ENCODE peak calls at places on chromosomes 16 and 17, in nine cellular contexts. F is endothelial cell of umbilical vein, C is RWPE1, I is Peyer's patch, V is stomach, O is body of pancreas, M is left ventricle myocardium inferior, A is dorsolateral prefrontal cortex, E is PC-3. H is an unnamed sample.

GRCh38 chr16:54067317-54068065 is 219.1 kb downstream of the IRX3 start:
- DNase-seq in O (no peak), E (no peak), M (no peak), V (no peak), F (no peak), I (no peak), C (no peak), A (no peak), H (no peak)

GRCh38 chr17:82647593-82648164 is 565 bp downstream of the WDR45B start:
- DNase-seq in C (peak), M (no peak), A (no peak), I (peak), V (peak), E (peak), F (peak), O (peak), H (peak)

GRCh38 chr17:22441776-22442175 is 749.5 kb downstream of the KCNJ18 start:
- DNase-seq in M (no peak), F (no peak), I (no peak), O (no peak), A (no peak), V (no peak), C (no peak), E (no peak), H (no peak)

GRCh38 chr17:22217135-22217534 is 524.8 kb downstream of the KCNJ18 start:
- DNase-seq in F (no peak), O (no peak), E (no peak), M (no peak), V (no peak), A (no peak), I (no peak), C (no peak), H (no peak)

GRCh38 chr17:1449412-1449967 is 6.5 kb downstream of the CRK start:
- DNase-seq in V (no peak), C (no peak), O (no peak), E (no peak), M (no peak), A (no peak), F (no peak), I (no peak), H (no peak)

GRCh38 chr17:82296511-82297279 is 20.7 kb downstream of the CD7 start:
- DNase-seq in O (no peak), F (no peak), M (no peak), A (no peak), V (no peak), C (no peak), E (peak), I (no peak), H (no peak)

GRCh38 chr16:53212899-53213235 is 158.1 kb downstream of the CHD9 start:
- DNase-seq in F (peak), C (no peak), O (no peak), M (no peak), E (no peak), V (no peak), A (no peak), I (no peak), H (no peak)

GRCh38 chr17:28041844-28042656 is 427 bp upstream of the NLK start:
- DNase-seq in E (peak), M (no peak), I (no peak), V (no peak), A (no peak), C (peak), F (no peak), O (no peak), H (no peak)

GRCh38 chr16:75112281-75113045 is 4.1 kb downstream of the LDHD start:
- DNase-seq in F (no peak), A (no peak), C (no peak), E (no peak), O (no peak), V (no peak), M (no peak), I (no peak), H (no peak)

GRCh38 chr17:45435481-45435880 is 2.8 kb upstream of the ARHGAP27 start:
- DNase-seq in V (no peak), O (no peak), F (no peak), C (no peak), A (no peak), E (no peak), M (no peak), I (no peak), H (no peak)

GRCh38 chr16:4614571-4615388 is at the start of gene UBALD1:
- DNase-seq in O (peak), E (peak), A (peak), M (peak), F (peak), I (peak), C (peak), V (peak), H (peak)

GRCh38 chr17:8892338-8892690 is 24.8 kb upstream of the PIK3R6 start:
- DNase-seq in A (no peak), M (no peak), C (no peak), I (no peak), V (no peak), F (no peak), O (no peak), E (no peak), H (no peak)

GRCh38 chr17:75405365-75406221 is at the start of gene GRB2:
- DNase-seq in C (peak), A (peak), O (peak), M (peak), E (peak), I (peak), V (peak), F (peak), H (peak)

GRCh38 chr16:3142770-3143169 is 7.9 kb downstream of the ZNF213 start:
- DNase-seq in E (no peak), V (no peak), F (no peak), C (no peak), O (no peak), M (no peak), A (no peak), I (no peak), H (no peak)

GRCh38 chr16:15618392-15618791 is 24.6 kb downstream of the MARF1 start:
- DNase-seq in A (no peak), E (no peak), V (no peak), I (no peak), M (no peak), F (no peak), C (no peak), O (no peak), H (no peak)

GRCh38 chr17:40075216-40076100 is 12.7 kb downstream of the THRA start:
- DNase-seq in F (peak), V (peak), M (peak), I (peak), O (peak), A (peak), C (no peak), E (peak), H (peak)

GRCh38 chr17:19336938-19337711 is 25.4 kb downstream of the B9D1 start:
- DNase-seq in F (no peak), O (no peak), A (peak), C (no peak), I (peak), V (peak), E (no peak), M (peak), H (no peak)

GRCh38 chr16:49951568-49952195 is 73.3 kb upstream of the CNEP1R1 start:
- DNase-seq in V (no peak), E (no peak), I (no peak), O (no peak), F (no peak), C (no peak), A (no peak), M (no peak), H (no peak)
- TF ChIP-seq CTCF in V (no peak), E (no peak), I (no peak), O (no peak), F (no peak), C (no peak), A (no peak), M (no peak), H (no peak)

DNA sequence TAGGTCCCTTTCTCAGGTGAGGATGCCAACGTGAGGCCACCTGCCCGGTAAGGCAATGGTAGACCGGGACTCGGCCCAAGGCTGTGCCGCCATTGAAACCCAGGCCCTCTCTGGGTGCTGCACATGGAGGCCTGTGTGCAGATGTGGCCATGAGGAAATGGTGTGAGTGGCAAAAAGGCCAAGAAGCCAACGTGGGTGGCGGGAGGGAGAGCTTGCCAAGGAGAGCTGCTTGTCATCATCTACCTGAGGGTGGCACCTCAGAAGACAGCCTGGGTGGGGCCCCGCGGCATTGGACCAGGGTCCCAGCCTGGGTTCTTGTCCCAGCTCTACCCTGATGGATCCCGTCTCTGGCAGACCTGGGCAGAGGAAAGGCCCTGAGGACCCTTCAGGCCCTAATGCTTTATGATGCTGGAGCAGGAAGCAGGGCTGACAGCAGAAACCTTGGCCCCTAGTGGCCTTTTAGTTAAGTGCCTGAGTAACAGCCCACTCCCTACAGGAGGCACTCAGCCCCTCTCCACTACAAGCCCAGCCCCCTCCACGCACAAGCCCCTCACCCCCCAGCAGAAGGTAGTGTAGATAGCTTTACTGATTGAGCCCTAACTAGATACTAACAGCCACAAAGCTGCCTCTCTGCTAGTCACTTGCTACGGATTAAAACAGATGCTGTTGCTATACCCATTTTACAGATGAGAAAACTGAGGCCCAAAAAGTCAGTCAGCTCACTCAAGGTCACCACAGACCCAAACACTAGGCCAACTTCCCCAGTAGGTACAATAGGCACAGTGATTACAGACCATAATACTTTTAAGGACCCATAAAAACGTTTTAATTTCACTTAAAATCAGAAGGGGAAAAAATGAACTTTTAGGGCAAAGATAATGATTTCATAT is 26.2 kb upstream of the KIFC3 start:
- DNase-seq in M (no peak), V (no peak), O (no peak), I (no peak), F (no peak), A (no peak), E (no peak), C (no peak), H (no peak)
- TF ChIP-seq CTCF in M (no peak), V (no peak), O (no peak), I (no peak), F (no peak), A (no peak), E (no peak), C (no peak), H (no peak)

DNA sequence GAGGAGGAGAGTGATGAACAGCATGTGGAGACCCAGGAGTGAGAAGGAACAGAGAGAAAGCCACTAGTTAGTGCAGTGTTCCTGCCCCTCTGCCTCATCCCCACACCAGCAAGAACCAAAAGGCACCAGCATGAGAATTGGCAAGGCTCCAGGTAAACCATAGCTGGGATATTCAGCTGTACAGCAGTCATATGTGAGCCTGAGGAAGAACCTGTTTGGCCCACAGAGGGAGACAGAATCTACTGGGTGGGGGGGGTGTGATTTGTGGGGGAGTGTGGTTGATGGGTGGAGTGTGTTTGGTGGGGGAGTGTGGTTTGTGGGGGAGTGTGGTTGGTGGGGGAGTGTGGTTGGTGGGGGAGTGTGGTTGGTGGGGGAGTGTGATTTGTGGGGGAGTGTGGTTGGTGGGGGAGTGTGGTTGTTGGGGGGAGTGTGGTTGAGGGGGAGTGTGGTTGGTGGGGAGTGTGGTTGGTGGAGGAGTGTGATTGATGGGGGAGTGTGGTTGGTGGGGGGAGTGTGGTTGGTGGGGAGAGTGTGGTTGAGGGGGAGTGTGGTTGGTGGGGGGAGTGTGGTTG is 19.4 kb downstream of the MINK1 start:
- DNase-seq in E (peak), C (no peak), M (no peak), A (no peak), F (peak), V (no peak), I (no peak), O (no peak), H (peak)
- TF ChIP-seq CTCF in E (no peak), C (no peak), M (no peak), A (no peak), F (no peak), V (no peak), I (no peak), O (no peak), H (no peak)

DNA sequence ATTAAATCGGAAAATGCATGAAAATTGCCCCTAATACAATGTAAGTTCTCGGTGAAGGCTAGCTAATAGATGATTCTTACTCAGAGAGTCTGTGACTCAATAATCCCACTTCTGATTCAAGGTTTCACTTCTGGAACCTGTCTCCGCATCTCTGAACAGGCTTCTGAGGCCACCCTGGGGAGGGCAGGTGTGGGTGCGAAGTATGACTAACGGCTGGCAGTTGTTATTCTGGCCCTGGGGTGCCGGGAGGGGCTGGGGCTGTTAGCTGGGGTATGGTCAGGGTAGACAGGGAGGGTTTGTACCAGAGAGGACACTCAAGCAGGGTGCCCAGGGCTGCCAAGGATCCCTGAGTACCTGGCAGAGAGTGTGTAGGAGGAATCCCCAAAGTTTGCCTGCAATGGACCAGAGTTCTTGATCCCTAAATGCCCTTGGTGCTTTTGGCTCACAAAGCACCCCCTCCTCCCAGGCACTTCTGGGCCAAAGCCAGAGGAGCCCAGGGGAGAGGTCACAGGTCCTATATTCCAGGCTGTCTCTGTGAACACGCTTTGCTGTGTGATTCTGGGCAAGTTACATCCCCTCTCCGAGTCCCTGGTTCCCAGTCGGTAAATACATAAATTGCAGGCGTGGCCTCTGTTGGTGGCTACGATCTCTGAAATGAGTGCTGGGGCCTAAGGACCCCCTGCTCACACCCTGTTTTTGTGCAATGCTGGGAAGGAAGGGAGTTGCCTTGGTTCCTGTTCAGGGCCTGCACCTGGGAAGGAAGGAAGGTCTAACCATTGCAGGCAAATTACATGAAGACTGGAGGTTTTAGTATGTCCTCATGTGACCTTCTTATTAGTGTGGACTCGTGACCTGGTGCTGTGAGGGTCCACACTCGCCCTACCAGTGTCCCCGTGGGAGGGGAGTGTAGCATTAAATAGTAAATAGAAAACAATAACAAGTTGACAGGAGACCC is 49.9 kb upstream of the CPNE2 start:
- DNase-seq in E (no peak), F (no peak), A (no peak), O (no peak), I (peak), M (no peak), C (peak), V (no peak), H (no peak)
- TF ChIP-seq CTCF in E (no peak), F (no peak), A (no peak), O (no peak), I (no peak), M (no peak), C (no peak), V (no peak), H (no peak)

H was measured in Calu3.